ENCODE peak calls at places on chromosomes 6 and 20, in six cellular contexts. One of them, this sample, is unnamed.

GRCh38 chr6:36874443-36875249 is at the start of gene PPIL1:
- DNase-seq in tibial artery: peak
- DNase-seq in SW480: peak
- DNase-seq in endodermal cell: peak
- DNase-seq in fibroblast of mammary gland: peak
- DNase-seq in activated T-helper 1 cell treated with anti-CD3 and anti-CD28 coated beads, Interleukin-12 subunit alpha, Interleukin-12 subunit beta, Interleukin-2, Interleukin-4 antibody, amounts not matched to agents 30 ng/mL and 10 ng/mL and 1 ng/mL, durations not matched to agents 14 hours and 24 hours and 36 hours: peak
- DNase-seq in this sample: peak

GRCh38 chr6:170076466-170077165 is 214.3 kb downstream of the DLL1 start:
- DNase-seq in activated T-helper 1 cell treated with anti-CD3 and anti-CD28 coated beads, Interleukin-12 subunit alpha, Interleukin-12 subunit beta, Interleukin-2, Interleukin-4 antibody, amounts not matched to agents 30 ng/mL and 10 ng/mL and 1 ng/mL, durations not matched to agents 14 hours and 24 hours and 36 hours: no peak
- DNase-seq in fibroblast of mammary gland: no peak
- DNase-seq in SW480: no peak
- DNase-seq in tibial artery: no peak
- DNase-seq in endodermal cell: peak
- DNase-seq in this sample: no peak

GRCh38 chr6:17226766-17227338 is 54.3 kb upstream of the RBM24 start:
- DNase-seq in endodermal cell: no peak
- DNase-seq in SW480: no peak
- DNase-seq in tibial artery: no peak
- DNase-seq in fibroblast of mammary gland: peak
- DNase-seq in activated T-helper 1 cell treated with anti-CD3 and anti-CD28 coated beads, Interleukin-12 subunit alpha, Interleukin-12 subunit beta, Interleukin-2, Interleukin-4 antibody, amounts not matched to agents 30 ng/mL and 10 ng/mL and 1 ng/mL, durations not matched to agents 14 hours and 24 hours and 36 hours: no peak
- DNase-seq in this sample: no peak

GRCh38 chr6:39929733-39930461 is 4.4 kb downstream of the MOCS1 start:
- DNase-seq in tibial artery: no peak
- DNase-seq in SW480: no peak
- DNase-seq in fibroblast of mammary gland: peak
- DNase-seq in activated T-helper 1 cell treated with anti-CD3 and anti-CD28 coated beads, Interleukin-12 subunit alpha, Interleukin-12 subunit beta, Interleukin-2, Interleukin-4 antibody, amounts not matched to agents 30 ng/mL and 10 ng/mL and 1 ng/mL, durations not matched to agents 14 hours and 24 hours and 36 hours: no peak
- DNase-seq in endodermal cell: no peak
- DNase-seq in this sample: no peak

GRCh38 chr6:167485186-167485978 is 160.5 kb downstream of the TTLL2 start:
- DNase-seq in tibial artery: no peak
- DNase-seq in fibroblast of mammary gland: peak
- DNase-seq in activated T-helper 1 cell treated with anti-CD3 and anti-CD28 coated beads, Interleukin-12 subunit alpha, Interleukin-12 subunit beta, Interleukin-2, Interleukin-4 antibody, amounts not matched to agents 30 ng/mL and 10 ng/mL and 1 ng/mL, durations not matched to agents 14 hours and 24 hours and 36 hours: no peak
- DNase-seq in SW480: peak
- DNase-seq in endodermal cell: no peak
- DNase-seq in this sample: no peak

GRCh38 chr20:35344354-35344837 is 52.2 kb upstream of the FAM83C start:
- DNase-seq in SW480: no peak
- DNase-seq in activated T-helper 1 cell treated with anti-CD3 and anti-CD28 coated beads, Interleukin-12 subunit alpha, Interleukin-12 subunit beta, Interleukin-2, Interleukin-4 antibody, amounts not matched to agents 30 ng/mL and 10 ng/mL and 1 ng/mL, durations not matched to agents 14 hours and 24 hours and 36 hours: no peak
- DNase-seq in endodermal cell: no peak
- DNase-seq in tibial artery: no peak
- DNase-seq in fibroblast of mammary gland: peak
- DNase-seq in this sample: no peak

GRCh38 chr6:113860165-113860955 is 3.2 kb downstream of the MARCKS start:
- DNase-seq in fibroblast of mammary gland: peak
- DNase-seq in activated T-helper 1 cell treated with anti-CD3 and anti-CD28 coated beads, Interleukin-12 subunit alpha, Interleukin-12 subunit beta, Interleukin-2, Interleukin-4 antibody, amounts not matched to agents 30 ng/mL and 10 ng/mL and 1 ng/mL, durations not matched to agents 14 hours and 24 hours and 36 hours: no peak
- DNase-seq in endodermal cell: peak
- DNase-seq in tibial artery: peak
- DNase-seq in SW480: no peak
- DNase-seq in this sample: peak

GRCh38 chr20:17995967-17996819 is 27.4 kb downstream of the MGME1 start:
- DNase-seq in SW480: peak
- DNase-seq in endodermal cell: peak
- DNase-seq in fibroblast of mammary gland: peak
- DNase-seq in activated T-helper 1 cell treated with anti-CD3 and anti-CD28 coated beads, Interleukin-12 subunit alpha, Interleukin-12 subunit beta, Interleukin-2, Interleukin-4 antibody, amounts not matched to agents 30 ng/mL and 10 ng/mL and 1 ng/mL, durations not matched to agents 14 hours and 24 hours and 36 hours: peak
- DNase-seq in tibial artery: no peak
- DNase-seq in this sample: peak

GRCh38 chr6:16316741-16317251 is 78.4 kb downstream of the GMPR start:
- DNase-seq in fibroblast of mammary gland: peak
- DNase-seq in endodermal cell: peak
- DNase-seq in activated T-helper 1 cell treated with anti-CD3 and anti-CD28 coated beads, Interleukin-12 subunit alpha, Interleukin-12 subunit beta, Interleukin-2, Interleukin-4 antibody, amounts not matched to agents 30 ng/mL and 10 ng/mL and 1 ng/mL, durations not matched to agents 14 hours and 24 hours and 36 hours: peak
- DNase-seq in tibial artery: peak
- DNase-seq in SW480: peak
- DNase-seq in this sample: peak

GRCh38 chr20:23672158-23672557 is 16.7 kb downstream of the CST4 start:
- DNase-seq in fibroblast of mammary gland: no peak
- DNase-seq in activated T-helper 1 cell treated with anti-CD3 and anti-CD28 coated beads, Interleukin-12 subunit alpha, Interleukin-12 subunit beta, Interleukin-2, Interleukin-4 antibody, amounts not matched to agents 30 ng/mL and 10 ng/mL and 1 ng/mL, durations not matched to agents 14 hours and 24 hours and 36 hours: no peak
- DNase-seq in endodermal cell: no peak
- DNase-seq in tibial artery: no peak
- DNase-seq in SW480: no peak
- DNase-seq in this sample: no peak

GRCh38 chr6:64522859-64523258 is 887.3 kb downstream of the PHF3 start:
- DNase-seq in activated T-helper 1 cell treated with anti-CD3 and anti-CD28 coated beads, Interleukin-12 subunit alpha, Interleukin-12 subunit beta, Interleukin-2, Interleukin-4 antibody, amounts not matched to agents 30 ng/mL and 10 ng/mL and 1 ng/mL, durations not matched to agents 14 hours and 24 hours and 36 hours: no peak
- DNase-seq in fibroblast of mammary gland: no peak
- DNase-seq in endodermal cell: no peak
- DNase-seq in SW480: no peak
- DNase-seq in tibial artery: no peak
- DNase-seq in this sample: no peak

GRCh38 chr6:143176090-143177021 is 115.7 kb downstream of the AIG1 start:
- DNase-seq in SW480: no peak
- DNase-seq in endodermal cell: peak
- DNase-seq in activated T-helper 1 cell treated with anti-CD3 and anti-CD28 coated beads, Interleukin-12 subunit alpha, Interleukin-12 subunit beta, Interleukin-2, Interleukin-4 antibody, amounts not matched to agents 30 ng/mL and 10 ng/mL and 1 ng/mL, durations not matched to agents 14 hours and 24 hours and 36 hours: no peak
- DNase-seq in fibroblast of mammary gland: peak
- DNase-seq in tibial artery: no peak
- DNase-seq in this sample: no peak

GRCh38 chr6:47238456-47238995 is 71.2 kb downstream of the TNFRSF21 start:
- DNase-seq in endodermal cell: no peak
- DNase-seq in tibial artery: no peak
- DNase-seq in activated T-helper 1 cell treated with anti-CD3 and anti-CD28 coated beads, Interleukin-12 subunit alpha, Interleukin-12 subunit beta, Interleukin-2, Interleukin-4 antibody, amounts not matched to agents 30 ng/mL and 10 ng/mL and 1 ng/mL, durations not matched to agents 14 hours and 24 hours and 36 hours: no peak
- DNase-seq in fibroblast of mammary gland: no peak
- DNase-seq in SW480: no peak
- DNase-seq in this sample: no peak

GRCh38 chr20:36199293-36200257 is 36.7 kb upstream of the AAR2 start:
- DNase-seq in fibroblast of mammary gland: peak
- DNase-seq in activated T-helper 1 cell treated with anti-CD3 and anti-CD28 coated beads, Interleukin-12 subunit alpha, Interleukin-12 subunit beta, Interleukin-2, Interleukin-4 antibody, amounts not matched to agents 30 ng/mL and 10 ng/mL and 1 ng/mL, durations not matched to agents 14 hours and 24 hours and 36 hours: peak
- DNase-seq in SW480: peak
- DNase-seq in endodermal cell: peak
- DNase-seq in tibial artery: peak
- DNase-seq in this sample: peak

This sample was measured in D341Med.